ENCODE peak calls at places on chromosomes 16 and 17, in five cellular contexts. One of them, this sample, is unnamed.

GRCh38 chr17:76272541-76273434 is 7.6 kb downstream of the UBALD2 start:
- DNase-seq in fibroblast of gingiva: no peak
- DNase-seq in left ventricle myocardium inferior: no peak
- DNase-seq in ACHN: no peak
- DNase-seq in psoas muscle: no peak
- DNase-seq in this sample: peak

GRCh38 chr16:12417830-12418229 is 385.9 kb downstream of the CPPED1 start:
- DNase-seq in fibroblast of gingiva: no peak
- DNase-seq in left ventricle myocardium inferior: no peak
- DNase-seq in ACHN: no peak
- DNase-seq in psoas muscle: no peak
- DNase-seq in this sample: no peak

GRCh38 chr17:13996758-13997157 is 72.5 kb upstream of the COX10 start:
- DNase-seq in fibroblast of gingiva: no peak
- DNase-seq in left ventricle myocardium inferior: no peak
- DNase-seq in ACHN: no peak
- DNase-seq in psoas muscle: no peak
- DNase-seq in this sample: peak

GRCh38 chr16:67190448-67191399 is 788 bp upstream of the EXOC3L1 start:
- DNase-seq in fibroblast of gingiva: no peak
- DNase-seq in left ventricle myocardium inferior: no peak
- DNase-seq in ACHN: no peak
- DNase-seq in psoas muscle: no peak
- DNase-seq in this sample: no peak

GRCh38 chr16:79723583-79724168 is 123.1 kb upstream of the MAF start:
- DNase-seq in fibroblast of gingiva: no peak
- DNase-seq in left ventricle myocardium inferior: no peak
- DNase-seq in ACHN: no peak
- DNase-seq in psoas muscle: no peak
- DNase-seq in this sample: no peak

GRCh38 chr17:61634011-61634539 is 43.1 kb upstream of the NACA2 start:
- DNase-seq in fibroblast of gingiva: no peak
- DNase-seq in left ventricle myocardium inferior: no peak
- DNase-seq in ACHN: no peak
- DNase-seq in psoas muscle: no peak
- DNase-seq in this sample: no peak

GRCh38 chr17:69572747-69573146 is 158.2 kb downstream of the MAP2K6 start:
- DNase-seq in fibroblast of gingiva: no peak
- DNase-seq in left ventricle myocardium inferior: no peak
- DNase-seq in ACHN: no peak
- DNase-seq in psoas muscle: no peak
- DNase-seq in this sample: no peak

GRCh38 chr17:31216053-31216751 is 80.8 kb downstream of the OMG start:
- DNase-seq in fibroblast of gingiva: peak
- DNase-seq in left ventricle myocardium inferior: no peak
- DNase-seq in ACHN: peak
- DNase-seq in psoas muscle: no peak
- DNase-seq in this sample: peak

GRCh38 chr16:54987081-54987480 is 56.4 kb downstream of the IRX5 start:
- DNase-seq in fibroblast of gingiva: no peak
- DNase-seq in left ventricle myocardium inferior: no peak
- DNase-seq in ACHN: no peak
- DNase-seq in psoas muscle: no peak
- DNase-seq in this sample: no peak

GRCh38 chr17:59167571-59168001 is 12.0 kb downstream of the PRR11 start:
- DNase-seq in fibroblast of gingiva: no peak
- DNase-seq in left ventricle myocardium inferior: no peak
- DNase-seq in ACHN: no peak
- DNase-seq in psoas muscle: no peak
- DNase-seq in this sample: no peak

GRCh38 chr17:7589204-7589868 is 558 bp downstream of the SOX15 start:
- DNase-seq in fibroblast of gingiva: peak
- DNase-seq in left ventricle myocardium inferior: peak
- DNase-seq in ACHN: peak
- DNase-seq in psoas muscle: peak
- DNase-seq in this sample: peak

GRCh38 chr17:80252871-80253270 is 7.8 kb upstream of the RNF213 start:
- DNase-seq in fibroblast of gingiva: no peak
- DNase-seq in left ventricle myocardium inferior: peak
- DNase-seq in ACHN: peak
- DNase-seq in psoas muscle: peak
- DNase-seq in this sample: no peak

GRCh38 chr16:920722-921121 is 50.1 kb downstream of the LMF1 start:
- DNase-seq in fibroblast of gingiva: peak
- DNase-seq in left ventricle myocardium inferior: peak
- DNase-seq in ACHN: no peak
- DNase-seq in psoas muscle: peak
- DNase-seq in this sample: peak

GRCh38 chr17:58300336-58300735 is 19.6 kb upstream of the MPO start:
- DNase-seq in fibroblast of gingiva: no peak
- DNase-seq in left ventricle myocardium inferior: no peak
- DNase-seq in ACHN: no peak
- DNase-seq in psoas muscle: no peak
- DNase-seq in this sample: no peak

GRCh38 chr16:83578146-83578545 is 229.6 kb upstream of the HSBP1 start:
- DNase-seq in fibroblast of gingiva: no peak
- DNase-seq in left ventricle myocardium inferior: no peak
- DNase-seq in ACHN: no peak
- DNase-seq in psoas muscle: no peak
- DNase-seq in this sample: no peak

GRCh38 chr17:1143573-1143972 is 36.2 kb downstream of the ABR start:
- DNase-seq in fibroblast of gingiva: no peak
- DNase-seq in left ventricle myocardium inferior: no peak
- DNase-seq in ACHN: no peak
- DNase-seq in psoas muscle: no peak
- DNase-seq in this sample: no peak

GRCh38 chr17:75525806-75526554 is 483 bp downstream of the LLGL2 start:
- DNase-seq in fibroblast of gingiva: no peak
- DNase-seq in left ventricle myocardium inferior: no peak
- DNase-seq in ACHN: peak
- DNase-seq in psoas muscle: no peak
- DNase-seq in this sample: no peak

GRCh38 chr17:78046923-78047322 is 81.6 kb downstream of the TMC6 start:
- DNase-seq in fibroblast of gingiva: no peak
- DNase-seq in left ventricle myocardium inferior: no peak
- DNase-seq in ACHN: no peak
- DNase-seq in psoas muscle: no peak
- DNase-seq in this sample: no peak

GRCh38 chr16:9016824-9017223 is 53.1 kb upstream of the USP7 start:
- DNase-seq in fibroblast of gingiva: no peak
- DNase-seq in left ventricle myocardium inferior: no peak
- DNase-seq in ACHN: no peak
- DNase-seq in psoas muscle: no peak
- DNase-seq in this sample: no peak

GRCh38 chr16:80656731-80657150 is 115.9 kb downstream of the DYNLRB2 start:
- DNase-seq in fibroblast of gingiva: no peak
- DNase-seq in left ventricle myocardium inferior: no peak
- DNase-seq in ACHN: no peak
- DNase-seq in psoas muscle: no peak
- DNase-seq in this sample: no peak

GRCh38 chr17:79031996-79032875 is 8.3 kb downstream of the C1QTNF1 start:
- DNase-seq in fibroblast of gingiva: peak
- DNase-seq in left ventricle myocardium inferior: no peak
- DNase-seq in ACHN: no peak
- DNase-seq in psoas muscle: no peak
- DNase-seq in this sample: peak

GRCh38 chr17:79870540-79870939 is 31.3 kb upstream of the CBX4 start:
- DNase-seq in fibroblast of gingiva: no peak
- DNase-seq in left ventricle myocardium inferior: no peak
- DNase-seq in ACHN: no peak
- DNase-seq in psoas muscle: no peak
- DNase-seq in this sample: no peak

GRCh38 chr17:28372203-28372944 is 880 bp downstream of the SARM1 start:
- DNase-seq in fibroblast of gingiva: peak
- DNase-seq in left ventricle myocardium inferior: peak
- DNase-seq in ACHN: peak
- DNase-seq in psoas muscle: peak
- DNase-seq in this sample: peak

GRCh38 chr17:59972778-59973177 is 8.2 kb upstream of the RNFT1 start:
- DNase-seq in fibroblast of gingiva: peak
- DNase-seq in left ventricle myocardium inferior: no peak
- DNase-seq in ACHN: no peak
- DNase-seq in psoas muscle: no peak
- DNase-seq in this sample: no peak

GRCh38 chr16:375212-375611 is 4.9 kb upstream of the MRPL28 start:
- DNase-seq in fibroblast of gingiva: no peak
- DNase-seq in left ventricle myocardium inferior: no peak
- DNase-seq in ACHN: no peak
- DNase-seq in psoas muscle: no peak
- DNase-seq in this sample: no peak

GRCh38 chr17:61139219-61139618 is 260.4 kb upstream of the TBX2 start:
- DNase-seq in fibroblast of gingiva: peak
- DNase-seq in left ventricle myocardium inferior: no peak
- DNase-seq in ACHN: no peak
- DNase-seq in psoas muscle: no peak
- DNase-seq in this sample: peak

GRCh38 chr16:11410382-11411058 is 65.3 kb downstream of the RMI2 start:
- DNase-seq in fibroblast of gingiva: peak
- DNase-seq in left ventricle myocardium inferior: no peak
- DNase-seq in ACHN: no peak
- DNase-seq in psoas muscle: no peak
- DNase-seq in this sample: peak

GRCh38 chr17:27882162-27882840 is 10.9 kb downstream of the LYRM9 start:
- DNase-seq in fibroblast of gingiva: no peak
- DNase-seq in left ventricle myocardium inferior: no peak
- DNase-seq in ACHN: no peak
- DNase-seq in psoas muscle: no peak
- DNase-seq in this sample: no peak

GRCh38 chr16:17453365-17454122 is 17.2 kb downstream of the XYLT1 start:
- DNase-seq in fibroblast of gingiva: no peak
- DNase-seq in left ventricle myocardium inferior: no peak
- DNase-seq in ACHN: no peak
- DNase-seq in psoas muscle: no peak
- DNase-seq in this sample: no peak

GRCh38 chr17:77693301-77693700 is 265.2 kb upstream of the TNRC6C start:
- DNase-seq in fibroblast of gingiva: no peak
- DNase-seq in left ventricle myocardium inferior: no peak
- DNase-seq in ACHN: no peak
- DNase-seq in psoas muscle: no peak
- DNase-seq in this sample: no peak

GRCh38 chr17:4945944-4946280 is 2.4 kb downstream of the PFN1 start:
- DNase-seq in fibroblast of gingiva: no peak
- DNase-seq in left ventricle myocardium inferior: no peak
- DNase-seq in ACHN: no peak
- DNase-seq in psoas muscle: no peak
- DNase-seq in this sample: no peak

GRCh38 chr16:15946257-15947044 is 3.0 kb upstream of the ABCC1 start:
- DNase-seq in fibroblast of gingiva: peak
- DNase-seq in left ventricle myocardium inferior: no peak
- DNase-seq in ACHN: no peak
- DNase-seq in psoas muscle: no peak
- DNase-seq in this sample: peak

GRCh38 chr16:57513371-57514102 is 22.8 kb downstream of the CCDC102A start:
- DNase-seq in fibroblast of gingiva: no peak
- DNase-seq in left ventricle myocardium inferior: no peak
- DNase-seq in ACHN: peak
- DNase-seq in psoas muscle: no peak
- DNase-seq in this sample: peak

GRCh38 chr16:50797456-50797855 is 55.6 kb downstream of the CYLD start:
- DNase-seq in fibroblast of gingiva: no peak
- DNase-seq in left ventricle myocardium inferior: no peak
- DNase-seq in ACHN: no peak
- DNase-seq in psoas muscle: no peak
- DNase-seq in this sample: no peak

GRCh38 chr17:46772879-46773620 is 45.4 kb downstream of the WNT3 start:
- DNase-seq in fibroblast of gingiva: no peak
- DNase-seq in left ventricle myocardium inferior: no peak
- DNase-seq in ACHN: no peak
- DNase-seq in psoas muscle: no peak
- DNase-seq in this sample: no peak

GRCh38 chr17:76943202-76943601 is 75.0 kb downstream of the MGAT5B start:
- DNase-seq in fibroblast of gingiva: no peak
- DNase-seq in left ventricle myocardium inferior: no peak
- DNase-seq in ACHN: no peak
- DNase-seq in psoas muscle: no peak
- DNase-seq in this sample: no peak

GRCh38 chr16:15616068-15616467 is 26.9 kb downstream of the MARF1 start:
- DNase-seq in fibroblast of gingiva: no peak
- DNase-seq in left ventricle myocardium inferior: no peak
- DNase-seq in ACHN: no peak
- DNase-seq in psoas muscle: no peak
- DNase-seq in this sample: no peak

GRCh38 chr16:23952128-23953041 is 116.6 kb downstream of the PRKCB start:
- DNase-seq in fibroblast of gingiva: no peak
- DNase-seq in left ventricle myocardium inferior: no peak
- DNase-seq in ACHN: peak
- DNase-seq in psoas muscle: no peak
- DNase-seq in this sample: no peak

GRCh38 chr16:89689142-89689541 is 2.7 kb downstream of the CDK10 start:
- DNase-seq in fibroblast of gingiva: no peak
- DNase-seq in left ventricle myocardium inferior: no peak
- DNase-seq in ACHN: no peak
- DNase-seq in psoas muscle: no peak
- DNase-seq in this sample: no peak